ENCODE peak calls at places on chromosomes 16 and 17, in four cellular contexts. R is tibial nerve, C is neural progenitor cell, J is foreskin fibroblast. K is an unnamed sample.

GRCh38 chr16:72876221-72876620 is 171.7 kb downstream of the ZFHX3 start:
- DNase-seq in R (peak), C (no peak), J (peak), K (peak)

GRCh38 chr17:67125417-67125816 is 81.1 kb downstream of the CACNG1 start:
- DNase-seq in J (no peak), C (no peak), R (no peak), K (no peak)

GRCh38 chr17:78588258-78589030 is 11.2 kb upstream of the DNAH17 start:
- DNase-seq in J (no peak), C (no peak), R (no peak), K (no peak)

GRCh38 chr16:62870554-62870953 is 834.3 kb upstream of the CDH8 start:
- DNase-seq in J (no peak), R (no peak), C (no peak), K (no peak)

GRCh38 chr17:82321947-82322466 is 4.6 kb upstream of the CD7 start:
- DNase-seq in J (no peak), R (no peak), C (no peak), K (no peak)

GRCh38 chr16:53949716-53950410 is 245.9 kb downstream of the FTO start:
- DNase-seq in C (no peak), R (no peak), J (no peak), K (no peak)

GRCh38 chr17:10757067-10757466 is 27.2 kb upstream of the TMEM220 start:
- DNase-seq in J (no peak), R (no peak), C (no peak), K (no peak)

GRCh38 chr17:57576744-57577143 is 168.4 kb downstream of the CCDC182 start:
- DNase-seq in J (no peak), R (no peak), C (no peak), K (no peak)

GRCh38 chr16:3023415-3023668 is 400 bp downstream of the HCFC1R1 start:
- DNase-seq in J (peak), R (no peak), C (no peak), K (no peak)

GRCh38 chr16:24717411-24717810 is 12.0 kb upstream of the TNRC6A start:
- DNase-seq in R (peak), C (no peak), J (no peak), K (peak)

GRCh38 chr16:14307059-14307531 is 236.0 kb downstream of the MRTFB start:
- DNase-seq in J (no peak), R (no peak), C (peak), K (no peak)

GRCh38 chr16:30533748-30534367 is 800 bp downstream of the ZNF747 start:
- DNase-seq in C (peak), R (no peak), J (no peak), K (no peak)

GRCh38 chr17:17053446-17054379 is 11.5 kb downstream of the MPRIP start:
- DNase-seq in J (no peak), C (no peak), R (no peak), K (no peak)

GRCh38 chr16:6726621-6727020 is 606.0 kb upstream of the RBFOX1 start:
- DNase-seq in C (no peak), J (no peak), R (no peak), K (no peak)

GRCh38 chr17:66304304-66305174 is 2.1 kb downstream of the PRKCA start:
- DNase-seq in R (no peak), J (no peak), C (peak), K (no peak)

GRCh38 chr16:11386791-11387546 is 41.7 kb downstream of the RMI2 start:
- DNase-seq in J (no peak), R (no peak), C (peak), K (no peak)

GRCh38 chr16:35431829-35432663 is 1972.6 kb downstream of the TP53TG3F start:
- DNase-seq in C (no peak), J (no peak), R (no peak), K (no peak)

GRCh38 chr17:16483021-16483645 is 8.9 kb downstream of the LRRC75A start:
- DNase-seq in C (no peak), J (no peak), R (no peak), K (no peak)

GRCh38 chr17:10737168-10737622 is 7.4 kb upstream of the TMEM220 start:
- DNase-seq in C (peak), J (peak), R (peak), K (peak)

GRCh38 chr17:17812211-17813054 is 24.4 kb downstream of the SREBF1 start:
- DNase-seq in C (peak), R (peak), J (no peak), K (no peak)

GRCh38 chr16:70809392-70810060 is 8.6 kb upstream of the VAC14 start:
- DNase-seq in J (no peak), R (no peak), C (no peak), K (no peak)

GRCh38 chr16:53282975-53283946 is 151.0 kb upstream of the RBL2 start:
- DNase-seq in R (no peak), J (no peak), C (peak), K (peak)

GRCh38 chr17:51548125-51548524 is 287.8 kb downstream of the UTP18 start:
- DNase-seq in R (no peak), J (no peak), C (no peak), K (no peak)

GRCh38 chr17:82613283-82614094 is 34.8 kb downstream of the WDR45B start:
- DNase-seq in R (no peak), C (no peak), J (no peak), K (no peak)

DNA sequence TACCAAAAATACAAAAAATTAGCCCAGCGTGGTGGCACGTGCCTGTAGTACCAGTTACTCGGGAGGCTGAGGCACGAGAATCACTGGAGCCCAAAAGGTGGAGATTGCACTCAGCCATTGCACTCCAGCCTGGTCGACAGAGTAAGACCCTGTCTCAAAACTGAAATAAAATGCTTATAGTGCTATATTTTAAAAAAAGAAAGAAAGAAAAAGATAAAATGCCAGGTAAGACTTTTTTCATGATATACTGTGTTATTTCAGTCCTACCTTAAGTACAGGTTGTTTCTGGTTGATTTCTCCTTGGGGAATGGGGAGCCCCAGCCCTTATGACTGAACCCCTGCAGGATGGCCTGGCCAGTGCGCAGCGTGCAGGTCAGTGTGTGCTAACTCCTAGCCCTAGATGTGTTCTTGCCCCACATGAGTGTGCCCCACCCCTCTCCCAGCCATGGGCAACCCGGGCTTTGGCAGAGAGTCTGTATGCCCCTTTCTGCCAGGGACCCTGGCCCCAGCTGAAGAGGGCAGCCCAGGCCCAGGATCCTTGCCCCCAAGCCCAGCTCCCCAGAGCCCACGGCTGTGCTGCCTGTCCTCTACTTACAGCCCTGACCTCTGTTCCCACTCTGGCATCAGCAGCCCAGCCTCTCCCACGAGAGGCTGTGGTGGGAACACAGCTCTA is 1.3 kb downstream of the CNGB1 start:
- DNase-seq in R (no peak), J (no peak), C (no peak), K (no peak)
- TF ChIP-seq CTCF in R (no peak), J (no peak), C (no peak), K (no peak)

GRCh38 chr17:74875155-74875969 is 2.6 kb upstream of the FDXR start:
- DNase-seq in C (no peak), J (no peak), R (no peak), K (no peak)

GRCh38 chr17:74874615-74875037 is 1.8 kb upstream of the FDXR start:
- DNase-seq in R (no peak), J (no peak), C (no peak), K (no peak)

GRCh38 chr17:74873036-74873873 is 461 bp upstream of the FDXR start:
- DNase-seq in R (peak), J (peak), C (peak), K (peak)

GRCh38 chr17:74872313-74873035 is at the start of gene FDXR:
- DNase-seq in C (no peak), J (no peak), R (no peak), K (no peak)

GRCh38 chr17:74873874-74874614 is 1.2 kb upstream of the FDXR start:
- DNase-seq in J (no peak), C (no peak), R (no peak), K (no peak)
- H3K4me3 ChIP-seq in J (peak), C (peak), R (peak), K (peak)

GRCh38 chr17:75263051-75263450 is 1.4 kb downstream of the MRPS7 start:
- DNase-seq in C (no peak), R (no peak), J (no peak), K (no peak)

GRCh38 chr17:75262112-75262606 is 480 bp downstream of the MRPS7 start:
- DNase-seq in R (no peak), C (peak), J (no peak), K (no peak)

GRCh38 chr17:75261336-75262111 is at the start of the genes GGA3 and MRPS7:
- DNase-seq in J (peak), C (peak), R (peak), K (peak)

GRCh38 chr17:75265614-75266314 is 4.1 kb downstream of the MRPS7 start:
- DNase-seq in R (no peak), C (no peak), J (no peak), K (no peak)

DNA sequence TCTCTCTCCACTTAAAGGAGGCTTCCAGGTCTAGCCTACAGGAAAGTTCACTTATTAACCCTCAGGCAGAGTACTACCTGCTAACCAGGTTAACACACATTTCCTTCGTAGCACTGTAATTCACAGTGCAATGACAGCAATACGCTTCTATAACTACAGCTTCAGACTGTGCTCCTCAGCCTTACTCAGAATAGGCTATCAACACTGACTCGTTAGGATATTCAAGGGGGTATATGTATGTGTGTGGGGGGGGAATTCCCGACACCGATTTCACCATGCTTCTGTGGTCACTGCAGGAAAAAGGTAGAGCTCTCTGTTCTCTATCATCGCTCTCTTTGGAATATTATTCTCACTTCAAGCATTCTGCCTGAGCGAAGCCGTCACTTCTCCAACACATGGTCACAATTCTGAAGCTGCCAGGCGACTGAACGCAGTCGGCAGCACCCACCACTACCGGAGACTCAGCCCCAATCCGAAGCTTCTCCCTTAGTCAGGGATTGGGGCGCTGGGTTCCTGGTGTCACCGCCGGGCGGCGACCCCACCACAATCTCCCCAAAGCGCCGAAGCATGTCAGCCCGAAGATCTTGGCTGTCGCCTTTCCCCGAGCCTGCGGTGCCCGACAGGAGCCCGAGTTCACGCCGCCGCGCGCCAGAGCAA is 599 bp downstream of the GGA3 start:
- DNase-seq in C (no peak), R (no peak), J (no peak), K (no peak)
- TF ChIP-seq CTCF in C (peak), R (no peak), J (no peak), K (peak)

GRCh38 chr17:7704601-7705268 is at the start of gene EFNB3:
- DNase-seq in R (no peak), C (peak), J (peak), K (no peak)
- H3K4me3 ChIP-seq in R (peak), C (peak), J (peak), K (peak)

DNA sequence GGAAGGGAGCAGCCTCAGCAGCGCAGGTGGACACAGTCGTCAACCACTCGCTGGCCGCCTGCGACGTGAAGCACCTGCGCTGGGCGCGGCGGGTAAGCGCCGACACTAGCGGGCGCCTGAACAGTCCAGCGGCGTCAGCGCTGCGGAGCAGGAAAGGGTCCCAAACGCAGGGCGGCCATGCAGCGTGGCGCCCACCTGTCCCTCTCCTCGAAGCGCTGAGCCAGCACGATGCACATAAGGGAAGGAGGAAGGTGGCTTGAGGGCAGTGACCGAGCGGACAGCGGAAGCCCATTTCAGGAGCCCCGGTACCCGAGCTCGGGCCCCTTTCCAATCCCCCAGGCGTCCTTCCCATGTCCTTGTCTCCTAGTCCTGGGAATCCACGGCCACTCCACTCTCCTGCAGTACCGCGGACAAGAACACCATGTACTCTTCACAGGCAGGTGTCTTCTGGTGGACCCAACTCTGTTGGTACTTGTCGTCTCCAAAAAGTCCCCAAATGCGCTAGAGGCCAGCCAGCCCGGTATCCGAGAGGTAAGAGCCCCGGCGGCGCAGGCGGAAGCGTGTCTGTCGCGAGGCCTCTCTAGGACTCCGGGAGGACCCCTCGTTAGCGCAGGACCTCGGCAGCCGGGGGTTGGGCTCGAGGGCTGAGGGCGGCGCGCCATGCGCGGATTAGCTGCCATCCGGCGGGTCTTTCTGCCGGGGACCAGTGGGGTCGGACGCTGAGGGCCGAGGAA is 14.4 kb downstream of the ZNF232 start:
- DNase-seq in R (no peak), J (no peak), C (peak), K (no peak)
- TF ChIP-seq CTCF in R (no peak), J (no peak), C (no peak), K (no peak)

GRCh38 chr17:13544755-13545154 is 57.0 kb downstream of the HS3ST3A1 start:
- DNase-seq in J (peak), R (no peak), C (peak), K (no peak)
- H3K4me3 ChIP-seq in J (no peak), R (no peak), C (no peak), K (no peak)

GRCh38 chr16:85728879-85729278 is 22.0 kb downstream of the C16orf74 start:
- DNase-seq in R (no peak), J (no peak), C (peak), K (no peak)
- TF ChIP-seq CTCF in R (no peak), J (peak), C (peak), K (peak)

DNA sequence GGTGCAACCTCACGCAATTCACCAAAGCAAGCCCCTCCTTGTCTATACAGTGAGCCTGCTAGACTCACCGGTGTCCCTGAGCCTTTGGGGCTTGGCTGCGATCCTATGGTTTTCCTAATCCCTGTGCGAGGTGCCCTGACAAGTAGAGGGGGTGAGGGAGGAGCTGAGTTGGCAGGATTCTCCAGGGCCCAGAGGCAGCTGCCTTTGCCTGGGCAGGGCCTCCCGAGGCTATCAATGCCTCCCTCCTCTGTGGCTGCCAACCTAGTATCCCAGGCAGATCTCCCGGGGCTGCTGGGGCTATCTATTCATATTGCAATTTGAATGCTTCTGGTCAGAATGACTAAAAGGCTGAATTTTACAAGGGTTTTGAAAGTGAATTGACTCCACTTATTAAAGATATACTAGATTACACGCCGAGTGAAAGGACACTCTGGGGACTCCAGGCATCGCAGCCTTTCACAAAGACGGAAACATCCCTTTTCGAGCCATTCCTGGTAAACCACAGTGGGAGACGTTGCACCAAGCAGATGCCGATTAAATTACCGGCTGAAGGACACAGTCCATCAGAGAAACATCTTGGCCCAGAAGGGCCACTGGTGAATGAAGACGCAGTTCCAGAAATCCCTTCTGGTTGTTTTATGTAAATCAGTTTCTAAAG is 11.3 kb upstream of the PITPNM3 start:
- DNase-seq in J (no peak), R (no peak), C (peak), K (no peak)
- H3K4me3 ChIP-seq in J (no peak), R (no peak), C (no peak), K (no peak)

K was measured in astrocyte of the cerebellum.